ENCODE peak calls at places on chromosome 3, in nine cellular contexts. Y is sigmoid colon; M is iPS DF 6.9; E is stimulated activated CD4-positive, alpha-beta T cell treated with anti-CD3 and anti-CD28 coated beads, Interleukin-1b, Interleukin-23, amount 100 ng/mL, for 4 hours; U is tibial nerve; V is A549; R is hypothalamus; L is ureter; H is AG08396. I is an unnamed sample.

GRCh38 chr3:5078151-5078550 is 43.9 kb upstream of the ARL8B start:
- DNase-seq in U (no peak), R (no peak), H (peak; percentile 24), E (no peak), V (peak; percentile 52), M (no peak), L (no peak), Y (peak; percentile 15), I (no peak)

GRCh38 chr3:148723591-148723990 is 25.9 kb downstream of the AGTR1 start:
- DNase-seq in H (peak; percentile 57), E (no peak), M (no peak), V (peak; percentile 55), L (no peak), Y (no peak), R (no peak), U (no peak), I (no peak)

GRCh38 chr3:4633078-4634004 is 140.2 kb downstream of the ITPR1 start:
- DNase-seq in Y (no peak), R (no peak), V (peak; percentile 67), M (peak; percentile 41), L (no peak), E (no peak), U (no peak), H (peak; percentile 47), I (peak; percentile 59)

GRCh38 chr3:110583373-110583935 is 488.2 kb upstream of the NECTIN3 start:
- DNase-seq in R (no peak), M (no peak), U (no peak), E (no peak), H (no peak), V (peak; percentile 65), L (no peak), Y (no peak), I (no peak)

GRCh38 chr3:17481116-17481515 is 261.3 kb downstream of the TBC1D5 start:
- DNase-seq in H (no peak), U (no peak), V (no peak), E (no peak), L (no peak), R (no peak), M (no peak), Y (no peak), I (no peak)

GRCh38 chr3:124923833-124924232 is 10.7 kb downstream of the MUC13 start:
- DNase-seq in R (no peak), M (no peak), H (no peak), L (no peak), E (no peak), U (no peak), Y (no peak), V (peak; percentile 19), I (no peak)

GRCh38 chr3:62567097-62568021 is 194.0 kb upstream of the FEZF2 start:
- DNase-seq in L (no peak), H (peak; percentile 61), Y (no peak), V (no peak), M (no peak), U (no peak), E (no peak), R (no peak), I (no peak)

GRCh38 chr3:160205606-160206005 is 19.6 kb upstream of the C3orf80 start:
- DNase-seq in L (no peak), M (no peak), V (no peak), H (no peak), U (no peak), R (no peak), Y (no peak), E (no peak), I (no peak)

GRCh38 chr3:183533410-183534132 is 21.9 kb downstream of the KLHL6 start:
- DNase-seq in M (no peak), H (no peak), E (no peak), U (no peak), R (no peak), V (no peak), L (no peak), Y (no peak), I (no peak)

GRCh38 chr3:126087552-126088175 is 3.7 kb upstream of the SLC41A3 start:
- DNase-seq in M (no peak), R (no peak), H (no peak), Y (no peak), V (no peak), L (no peak), E (no peak), U (no peak), I (no peak)

GRCh38 chr3:105957722-105958121 is 88.9 kb upstream of the CBLB start:
- DNase-seq in V (no peak), M (no peak), H (peak; percentile 13), R (no peak), L (no peak), U (no peak), Y (no peak), E (no peak), I (no peak)

GRCh38 chr3:45807645-45808540 is 11.6 kb upstream of the SLC6A20 start:
- DNase-seq in M (no peak), H (no peak), E (no peak), L (no peak), V (no peak), R (no peak), U (no peak), Y (no peak), I (no peak)

I was measured in dermis microvascular lymphatic vessel endothelial cell.